ENCODE peak calls at places on chromosome 14, in five cellular contexts. V is lower lobe of right lung, B is PC-3, C is transverse colon, Z is tibial nerve. Y is an unnamed sample. For H3K4me1, the result is how much of the 10 kb centered on the place peaks cover.

GRCh38 chr14:22906073-22906472 is 12.9 kb downstream of the RBM23 start:
- DNase-seq in V (no peak), C (no peak), B (no peak), Z (no peak), Y (no peak)

GRCh38 chr14:76793324-76793723 is 19.4 kb downstream of the ANGEL1 start:
- DNase-seq in B (no peak), Z (no peak), V (no peak), C (no peak), Y (no peak)

GRCh38 chr14:101037021-101037817 is 133.7 kb upstream of the RTL1 start:
- DNase-seq in V (no peak), C (no peak), B (no peak), Z (no peak), Y (no peak)

GRCh38 chr14:78618379-78618778 is 448.2 kb downstream of the NRXN3 start:
- DNase-seq in C (no peak), B (no peak), V (no peak), Z (no peak), Y (no peak)

GRCh38 chr14:49934638-49935037 is 41.8 kb downstream of the ARF6 start:
- DNase-seq in C (no peak), V (no peak), B (no peak), Z (no peak), Y (no peak)

GRCh38 chr14:96225745-96226151 is 21.1 kb downstream of the BDKRB2 start:
- DNase-seq in C (peak), B (peak), V (no peak), Z (no peak), Y (peak)

GRCh38 chr14:102917469-102918211 is 4.8 kb upstream of the AMN start:
- DNase-seq in C (peak), B (peak), Z (peak), V (peak), Y (peak)

GRCh38 chr14:73173092-73173735 is 36.9 kb downstream of the PSEN1 start:
- DNase-seq in B (peak), Z (no peak), V (no peak), C (no peak), Y (no peak)

GRCh38 chr14:106417224-106418049 is 891.1 kb downstream of the TMEM121 start:
- DNase-seq in C (peak), B (no peak), Z (peak), V (peak), Y (peak)

GRCh38 chr14:71012888-71013287 is 105.6 kb downstream of the PCNX1 start:
- DNase-seq in C (no peak), V (no peak), B (no peak), Z (no peak), Y (no peak)

GRCh38 chr14:99722741-99723140 is 38.6 kb downstream of the CYP46A1 start:
- DNase-seq in B (no peak), C (no peak), Z (no peak), V (no peak), Y (no peak)

GRCh38 chr14:77682158-77682553 is 25.7 kb downstream of the ALKBH1 start:
- DNase-seq in V (no peak), C (no peak), Z (no peak), B (peak), Y (no peak)

GRCh38 chr14:102949062-102949800 is 26.8 kb downstream of the AMN start:
- DNase-seq in C (peak), Z (no peak), V (no peak), B (peak), Y (no peak)

GRCh38 chr14:59020382-59020781 is 168.1 kb upstream of the DAAM1 start:
- DNase-seq in C (no peak), Z (peak), V (no peak), B (peak), Y (no peak)

GRCh38 chr14:51448831-51449665 is 202.7 kb upstream of the FRMD6 start:
- DNase-seq in Z (no peak), C (no peak), B (no peak), V (no peak), Y (no peak)

GRCh38 chr14:100436745-100437406 is 113.7 kb downstream of the SLC25A47 start:
- DNase-seq in V (no peak), Z (no peak), C (no peak), B (no peak), Y (no peak)

GRCh38 chr14:23299986-23300686 is 2.5 kb downstream of the PPP1R3E start:
- DNase-seq in C (no peak), Z (no peak), V (no peak), B (no peak), Y (no peak)

GRCh38 chr14:91298576-91298975 is 54.1 kb upstream of the GPR68 start:
- DNase-seq in B (no peak), Z (no peak), C (no peak), V (peak), Y (no peak)

GRCh38 chr14:54572316-54572715 is 5.4 kb downstream of the SAMD4A start:
- DNase-seq in Z (no peak), C (no peak), V (no peak), B (peak), Y (no peak)

GRCh38 chr14:32559595-32559994 is 230.5 kb downstream of the AKAP6 start:
- DNase-seq in V (no peak), Z (no peak), C (no peak), B (no peak), Y (no peak)

GRCh38 chr14:76434220-76434619 is 58.3 kb downstream of the ESRRB start:
- DNase-seq in Z (no peak), V (no peak), B (no peak), C (no peak), Y (no peak)

GRCh38 chr14:96627811-96628775 is 125.9 kb downstream of the PAPOLA start:
- DNase-seq in C (peak), V (no peak), Z (no peak), B (no peak), Y (no peak)

GRCh38 chr14:100644784-100645183 is 57.6 kb upstream of the BEGAIN start:
- DNase-seq in V (no peak), B (no peak), C (no peak), Z (no peak), Y (no peak)

GRCh38 chr14:99378782-99379214 is 101.9 kb downstream of the SETD3 start:
- DNase-seq in C (peak), Z (no peak), V (no peak), B (peak), Y (no peak)

GRCh38 chr14:99325591-99325990 is 53.6 kb upstream of the BCL11B start:
- DNase-seq in Z (no peak), B (no peak), C (no peak), V (no peak), Y (no peak)

GRCh38 chr14:31286456-31287293 is 79.1 kb upstream of the HECTD1 start:
- DNase-seq in V (no peak), Z (no peak), C (no peak), B (peak), Y (no peak)

GRCh38 chr14:49991491-49991890 is 98.6 kb downstream of the ARF6 start:
- DNase-seq in Z (no peak), B (no peak), V (no peak), C (no peak), Y (no peak)

GRCh38 chr14:75906680-75907280 is 75.0 kb downstream of the TGFB3 start:
- DNase-seq in B (peak), Z (peak), C (peak), V (no peak), Y (peak)

GRCh38 chr14:53044486-53044885 is 93.6 kb upstream of the FERMT2 start:
- DNase-seq in V (no peak), Z (no peak), B (peak), C (no peak), Y (no peak)

GRCh38 chr14:71212683-71213107 is 305.4 kb downstream of the PCNX1 start:
- DNase-seq in B (no peak), V (no peak), Z (no peak), C (no peak), Y (no peak)

GRCh38 chr14:49427117-49427516 is 159.1 kb downstream of the RPS29 start:
- DNase-seq in B (no peak), Z (no peak), V (no peak), C (no peak), Y (no peak)

GRCh38 chr14:54652188-54652889 is 85.4 kb downstream of the SAMD4A start:
- DNase-seq in C (peak), B (peak), V (peak), Z (peak), Y (peak)

GRCh38 chr14:60654303-60654925 is 5.1 kb upstream of the SIX1 start:
- DNase-seq in V (no peak), C (no peak), Z (no peak), B (peak), Y (no peak)
- H3K4me1 ChIP-seq in V (half or more), C (under half), Z (half or more), B (under half), Y (half or more)

GRCh38 chr14:105215602-105216001 is 32.7 kb upstream of the BTBD6 start:
- DNase-seq in B (no peak), C (no peak), Z (no peak), V (no peak), Y (no peak)
- TF ChIP-seq CTCF in B (no peak), C (no peak), Z (no peak), V (no peak), Y (no peak)

DNA sequence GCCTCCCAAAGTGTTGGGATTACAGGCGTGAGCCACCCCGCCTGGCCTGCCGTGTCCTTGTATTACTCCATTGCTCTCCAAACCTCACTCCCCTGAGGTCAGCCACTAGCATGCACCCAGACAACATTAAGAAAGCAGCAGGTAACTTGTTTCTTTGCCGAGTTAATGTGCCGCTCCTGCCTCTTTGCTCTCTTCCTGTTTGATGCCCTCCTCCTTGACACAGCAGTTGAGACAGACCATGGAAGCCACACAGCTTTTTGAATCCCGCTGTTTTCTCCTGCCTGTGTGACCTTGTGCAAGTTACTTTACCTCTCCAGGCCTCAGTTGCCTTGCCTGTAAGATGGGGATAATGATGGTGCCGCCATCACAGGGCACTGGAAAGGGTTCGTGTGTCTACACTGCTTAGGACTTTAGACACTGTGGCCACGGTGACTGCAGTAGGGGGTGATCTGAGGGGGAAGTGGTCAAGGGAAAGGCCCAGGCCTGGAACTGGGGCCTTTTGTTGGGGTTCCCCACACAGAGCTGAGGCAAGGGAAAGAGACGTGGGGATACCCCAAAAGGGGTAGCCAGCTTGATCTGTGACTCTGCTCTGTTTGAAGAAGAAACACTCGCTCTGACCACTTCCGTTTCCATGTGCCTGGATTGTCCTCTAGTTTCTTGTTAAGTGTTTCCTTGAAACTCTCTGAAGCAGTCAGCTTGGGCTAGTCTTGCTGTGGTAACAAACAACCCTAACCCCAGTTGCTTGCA is 69.3 kb downstream of the RIN3 start:
- DNase-seq in B (no peak), V (no peak), Z (no peak), C (no peak), Y (no peak)
- H3K4me1 ChIP-seq in B (under half), V (under half), Z (under half), C (under half), Y (under half)

DNA sequence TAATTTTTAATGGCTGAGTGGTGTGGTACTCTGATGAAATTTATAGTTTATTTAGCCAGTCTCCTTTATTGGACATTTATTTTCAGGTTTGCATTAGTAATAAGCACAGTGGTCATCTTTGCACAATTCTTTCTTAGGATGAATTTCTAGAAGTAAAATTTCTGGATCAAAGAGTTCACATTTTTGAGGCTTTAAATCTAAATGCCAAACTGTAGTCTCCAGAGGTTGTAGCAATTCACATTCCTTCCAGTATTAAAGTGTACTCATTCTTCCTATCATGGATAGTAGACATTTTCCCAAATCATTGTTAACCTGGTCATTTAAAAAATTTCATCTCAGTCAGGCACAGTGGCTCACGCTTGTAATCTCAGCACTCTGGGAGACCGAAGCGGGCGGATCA is 24.8 kb downstream of the SLC39A9 start:
- DNase-seq in B (no peak), Z (no peak), V (no peak), C (no peak), Y (no peak)
- TF ChIP-seq CTCF in B (no peak), Z (no peak), V (no peak), C (no peak), Y (no peak)

GRCh38 chr14:25607095-25607657 is 557.2 kb upstream of the STXBP6 start:
- DNase-seq in C (no peak), B (no peak), Z (no peak), V (no peak), Y (no peak)
- H3K4me1 ChIP-seq in C (under half), B (under half), Z (under half), V (under half), Y (under half)

DNA sequence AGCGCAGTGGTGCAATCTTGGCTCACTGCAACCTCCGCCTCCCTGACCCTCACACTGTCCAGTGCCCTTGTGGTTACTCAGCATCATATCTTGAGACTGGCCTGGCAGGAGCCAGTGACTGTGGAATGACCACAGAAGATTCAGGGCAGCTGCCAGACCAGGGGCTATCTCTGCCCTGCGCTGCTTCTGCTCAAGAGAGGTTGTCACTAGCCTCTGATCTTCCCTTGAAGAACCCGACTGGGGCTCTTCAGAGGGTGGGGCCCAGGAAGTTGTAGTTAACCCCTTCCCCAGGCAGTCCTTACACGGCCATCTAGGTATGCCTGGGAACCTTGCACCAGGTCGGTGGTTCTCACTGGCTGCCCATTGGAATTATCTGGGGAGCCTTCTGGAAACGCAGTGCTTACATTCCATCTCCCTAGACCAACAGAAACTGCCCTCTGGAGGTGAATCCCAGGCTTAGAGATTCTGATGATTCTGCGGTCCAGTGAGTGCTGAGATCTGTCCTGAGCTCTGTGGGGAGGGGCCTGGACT is 41.4 kb downstream of the PLEKHG3 start:
- DNase-seq in Z (no peak), V (no peak), C (no peak), B (no peak), Y (no peak)
- TF ChIP-seq CTCF in Z (no peak), V (no peak), C (peak), B (peak), Y (peak)

GRCh38 chr14:34379809-34380147 is 82.3 kb downstream of the SPTSSA start:
- DNase-seq in V (no peak), C (no peak), Z (no peak), B (no peak), Y (no peak)
- H3K4me1 ChIP-seq in V (under half), C (under half), Z (under half), B (under half), Y (under half)

GRCh38 chr14:89892953-89893352 is 61.6 kb downstream of the EFCAB11 start:
- DNase-seq in Z (no peak), C (no peak), B (no peak), V (no peak), Y (no peak)
- TF ChIP-seq CTCF in Z (no peak), C (no peak), B (no peak), V (no peak), Y (no peak)